ENCODE peak calls at places on chromosomes 12 and 14, in eight cellular contexts. F, B, X, D, I, V, J and E are unnamed samples.

GRCh38 chr12:109287811-109288469 is 21.1 kb downstream of the FOXN4 start:
- DNase-seq in F (no peak), B (no peak), X (no peak), D (no peak), I (no peak), V (no peak), J (no peak), E (no peak)

GRCh38 chr14:102525213-102526143 is 15.9 kb upstream of the ANKRD9 start:
- DNase-seq in F (no peak), B (peak), X (no peak), D (no peak), I (no peak), V (no peak), J (no peak), E (no peak)

GRCh38 chr14:32657081-32657480 is 281.6 kb upstream of the NPAS3 start:
- DNase-seq in F (no peak), B (peak), X (no peak), D (no peak), I (no peak), V (no peak), J (peak), E (peak)

GRCh38 chr12:119115296-119115905 is 63.3 kb upstream of the HSPB8 start:
- DNase-seq in F (no peak), B (peak), X (peak), D (no peak), I (no peak), V (no peak), J (no peak), E (peak)

GRCh38 chr12:116319851-116320621 is 42.5 kb upstream of the MED13L start:
- DNase-seq in F (peak), B (peak), X (no peak), D (peak), I (no peak), V (no peak), J (peak), E (peak)

GRCh38 chr12:52824741-52825410 is 9.2 kb downstream of the KRT79 start:
- DNase-seq in F (no peak), B (no peak), X (no peak), D (no peak), I (no peak), V (no peak), J (no peak), E (no peak)

GRCh38 chr12:108609535-108610335 is 11.9 kb upstream of the TMEM119 start:
- DNase-seq in F (peak), B (peak), X (no peak), D (peak), I (no peak), V (peak), J (peak), E (peak)

GRCh38 chr12:3615862-3616261 is 124.9 kb downstream of the PRMT8 start:
- DNase-seq in F (no peak), B (no peak), X (no peak), D (no peak), I (no peak), V (no peak), J (no peak), E (no peak)

GRCh38 chr12:49188205-49188915 is 520 bp downstream of the TUBA1A start:
- DNase-seq in F (peak), B (peak), X (peak), D (peak), I (no peak), V (peak), J (peak), E (peak)

GRCh38 chr14:39264558-39264957 is 30.8 kb downstream of the MIA2 start:
- DNase-seq in F (no peak), B (no peak), X (no peak), D (no peak), I (no peak), V (no peak), J (no peak), E (no peak)

GRCh38 chr14:33534636-33535035 is 416.2 kb downstream of the EGLN3 start:
- DNase-seq in F (no peak), B (no peak), X (no peak), D (no peak), I (no peak), V (no peak), J (no peak), E (no peak)

DNA sequence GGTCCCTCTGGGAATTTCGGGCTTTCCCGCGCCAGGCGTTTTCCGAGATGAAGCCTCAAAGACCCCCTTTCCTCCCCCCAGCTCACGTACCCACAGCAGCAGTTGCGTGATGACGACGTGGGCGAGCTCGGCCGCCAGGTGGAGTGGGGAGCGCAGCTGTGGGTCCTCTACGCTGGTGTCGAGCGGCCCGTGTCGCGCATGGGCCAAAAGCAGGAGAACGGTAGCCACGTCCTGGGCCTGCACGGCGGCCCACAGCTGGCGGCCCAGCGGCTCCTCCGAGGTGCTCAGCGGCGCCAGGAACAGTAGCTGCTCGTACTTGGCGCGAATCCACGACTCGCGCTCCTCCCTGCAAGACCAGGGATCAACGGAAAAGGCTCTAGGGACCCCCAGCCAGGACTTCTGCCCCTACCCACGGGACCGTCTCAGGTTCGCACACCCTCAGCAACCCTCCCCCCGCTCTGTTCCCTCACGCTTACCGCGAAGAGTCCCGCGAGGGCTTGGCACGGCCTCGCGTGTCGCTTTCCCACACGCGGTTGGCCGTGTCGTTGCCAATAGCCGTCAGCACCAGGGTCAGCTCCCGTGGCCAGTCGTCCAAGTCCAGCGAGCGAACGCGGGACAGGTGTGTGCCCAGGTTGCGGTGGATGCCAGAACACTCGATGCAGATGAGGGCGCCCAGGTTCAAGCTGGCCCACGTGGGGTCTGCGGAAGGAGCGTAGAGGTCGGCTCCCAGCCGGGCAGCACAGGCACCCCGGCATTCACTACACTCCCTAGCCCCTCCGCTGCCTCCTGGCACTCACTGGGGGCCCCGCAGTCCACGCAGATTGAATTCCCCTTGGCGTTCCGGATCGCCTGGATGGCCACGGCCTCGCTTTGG is 11.4 kb downstream of the AGAP2 start:
- DNase-seq in F (peak), B (no peak), X (no peak), D (peak), I (peak), V (peak), J (peak), E (peak)
- TF ChIP-seq CTCF in F (peak), B (peak), X (no peak), D (peak), I (no peak), V (peak), J (peak), E (no peak)

GRCh38 chr12:132689227-132689626 is 1.8 kb downstream of the PXMP2 start:
- DNase-seq in F (no peak), B (no peak), X (no peak), D (no peak), I (no peak), V (peak), J (no peak), E (no peak)
- TF ChIP-seq POLR2A in F (no peak), B (no peak), X (no peak), D (no peak), I (no peak), V (no peak), J (no peak), E (no peak)

GRCh38 chr12:110694330-110694891 is 5.5 kb upstream of the HVCN1 start:
- DNase-seq in F (no peak), B (no peak), X (no peak), D (no peak), I (no peak), V (no peak), J (peak), E (peak)
- H3K4me3 ChIP-seq in F (no peak), B (no peak), X (no peak), D (no peak), I (no peak), V (no peak), J (no peak), E (no peak)

GRCh38 chr12:30965613-30965985 is 39.1 kb downstream of the TSPAN11 start:
- DNase-seq in F (no peak), B (no peak), X (peak), D (no peak), I (no peak), V (peak), J (no peak), E (no peak)
- TF ChIP-seq CTCF in F (no peak), B (peak), X (no peak), D (no peak), I (no peak), V (peak), J (peak), E (no peak)

DNA sequence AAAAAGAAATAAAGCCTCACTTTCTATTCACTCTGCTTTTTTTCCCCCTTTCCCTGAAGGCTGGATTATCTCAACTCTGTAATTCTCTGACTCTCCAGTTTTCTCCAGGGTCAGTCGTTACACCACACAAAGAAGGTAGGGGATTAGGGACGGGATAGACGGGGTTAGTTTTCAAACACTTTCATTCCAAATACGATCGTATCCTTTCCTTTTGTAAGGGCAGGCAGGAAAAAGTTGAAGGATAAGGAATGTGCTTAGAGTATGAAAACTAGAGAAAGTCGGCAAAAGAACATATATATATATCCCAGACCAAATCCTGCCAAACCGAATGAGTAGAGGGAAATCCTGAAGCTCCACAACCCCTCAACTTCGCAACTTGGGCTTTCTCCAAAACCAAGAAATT is 581 bp upstream of the ESYT1 start:
- DNase-seq in F (no peak), B (no peak), X (no peak), D (no peak), I (no peak), V (no peak), J (no peak), E (no peak)
- TF ChIP-seq POLR2A in F (no peak), B (no peak), X (no peak), D (peak), I (no peak), V (no peak), J (no peak), E (no peak)

DNA sequence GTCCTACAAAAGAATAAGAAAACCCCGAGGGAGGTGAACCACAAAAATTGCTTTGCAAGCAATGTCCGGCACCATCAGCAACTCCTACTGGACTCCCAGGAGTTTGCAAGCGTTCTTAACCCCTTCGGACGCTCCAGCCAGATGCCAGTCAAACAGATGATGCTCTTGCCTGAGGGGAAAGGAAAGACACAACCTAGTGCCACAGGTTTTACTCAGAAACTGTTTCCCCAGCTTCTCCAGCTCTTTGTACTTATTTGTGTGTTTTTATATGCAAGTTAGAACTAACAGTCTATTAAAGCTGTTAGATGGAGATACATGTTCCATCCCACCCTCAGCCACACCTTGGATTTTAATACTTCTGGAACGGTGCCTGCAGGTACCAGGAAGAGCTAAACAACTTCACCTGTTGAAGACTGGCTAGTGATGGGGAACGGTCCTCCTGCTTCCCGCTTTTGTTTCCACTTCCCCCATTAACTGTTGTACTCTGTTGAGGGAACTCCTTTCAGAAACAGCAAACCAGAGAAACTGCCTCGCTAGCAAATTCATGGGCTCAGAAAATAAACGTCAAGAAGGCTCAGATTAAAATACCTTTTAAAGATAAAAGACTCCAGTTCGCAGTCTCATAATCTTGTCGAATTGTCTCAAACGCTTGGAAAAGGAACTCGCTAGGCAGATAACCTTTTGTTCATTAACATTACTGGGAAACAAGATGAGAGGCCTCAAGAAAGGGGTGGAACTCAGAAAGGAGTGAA is 1.1 kb upstream of the FERMT2 start:
- DNase-seq in F (peak), B (peak), X (peak), D (peak), I (no peak), V (peak), J (peak), E (no peak)
- H3K4me3 ChIP-seq in F (peak), B (peak), X (peak), D (peak), I (peak), V (peak), J (peak), E (peak)

GRCh38 chr14:89927466-89927865 is 27.1 kb downstream of the EFCAB11 start:
- DNase-seq in F (no peak), B (no peak), X (no peak), D (no peak), I (no peak), V (no peak), J (no peak), E (no peak)
- TF ChIP-seq CTCF in F (no peak), B (no peak), X (no peak), D (no peak), I (no peak), V (no peak), J (no peak), E (no peak)

GRCh38 chr12:57258977-57259970 is 8.3 kb upstream of the STAC3 start:
- DNase-seq in F (no peak), B (peak), X (no peak), D (no peak), I (no peak), V (peak), J (peak), E (peak)
- TF ChIP-seq POLR2A in F (no peak), B (no peak), X (no peak), D (no peak), I (no peak), V (no peak), J (no peak), E (no peak)